ENCODE peak calls at places on chromosomes 1 and 21, in five cellular contexts. J, Q, V, H and M are unnamed samples.

GRCh38 chr1:225697437-225697836 is 44.5 kb upstream of the ENAH start:
- DNase-seq in J (no peak), Q (peak; percentile 35), V (no peak), H (no peak), M (no peak)

GRCh38 chr21:41357546-41357945 is 4.3 kb upstream of the MX2 start:
- DNase-seq in J (no peak), Q (no peak), V (no peak), H (no peak), M (no peak)

GRCh38 chr1:241950390-241950789 is 7.2 kb upstream of the BECN2 start:
- DNase-seq in J (no peak), Q (no peak), V (no peak), H (no peak), M (no peak)

GRCh38 chr1:222910699-222911098 is 95.9 kb downstream of the DISP1 start:
- DNase-seq in J (no peak), Q (no peak), V (no peak), H (peak; percentile 73), M (no peak)

GRCh38 chr1:161080391-161081150 is 8.8 kb downstream of the NECTIN4 start:
- DNase-seq in J (no peak), Q (no peak), V (no peak), H (peak; percentile 58), M (no peak)

GRCh38 chr1:196317535-196318522 is 290.4 kb downstream of the KCNT2 start:
- DNase-seq in J (no peak), Q (no peak), V (no peak), H (peak; percentile 55), M (no peak)

GRCh38 chr1:200345516-200345915 is 64.3 kb downstream of the ZNF281 start:
- DNase-seq in J (no peak), Q (no peak), V (no peak), H (no peak), M (no peak)

GRCh38 chr1:227447531-227447990 is 115.8 kb upstream of the ZNF678 start:
- DNase-seq in J (no peak), Q (peak; percentile 46), V (no peak), H (peak; percentile 45), M (no peak)

GRCh38 chr1:53702287-53702805 is 36.6 kb downstream of the GLIS1 start:
- DNase-seq in J (no peak), Q (no peak), V (no peak), H (no peak), M (no peak)

GRCh38 chr21:26965567-26966359 is 1.1 kb downstream of the ADAMTS5 start:
- DNase-seq in J (no peak), Q (peak; percentile 40), V (peak; percentile 4), H (peak; percentile 18), M (peak; percentile 64)

GRCh38 chr1:69433073-69433472 is 134.6 kb upstream of the LRRC7 start:
- DNase-seq in J (no peak), Q (no peak), V (no peak), H (no peak), M (no peak)

GRCh38 chr1:211705439-211706205 is 30.2 kb upstream of the NEK2 start:
- DNase-seq in J (no peak), Q (no peak), V (no peak), H (no peak), M (no peak)

GRCh38 chr1:212595787-212596714 is 12.5 kb upstream of the ATF3 start:
- DNase-seq in J (no peak), Q (no peak), V (peak; percentile 56), H (peak; percentile 98), M (no peak)

GRCh38 chr1:151175910-151176309 is at the start of gene TMOD4:
- DNase-seq in J (no peak), Q (no peak), V (no peak), H (peak; percentile 30), M (no peak)

GRCh38 chr1:99705385-99705784 is 59.5 kb downstream of the PALMD start:
- DNase-seq in J (no peak), Q (no peak), V (no peak), H (no peak), M (no peak)

GRCh38 chr1:172286629-172287076 is 133.8 kb upstream of the C1orf105 start:
- DNase-seq in J (no peak), Q (peak; percentile 61), V (no peak), H (peak; percentile 93), M (no peak)

GRCh38 chr1:1164361-1164700 is 9.3 kb upstream of the TTLL10 start:
- DNase-seq in J (no peak), Q (no peak), V (no peak), H (no peak), M (no peak)

GRCh38 chr1:89605692-89606091 is 27.2 kb upstream of the LRRC8C start:
- DNase-seq in J (no peak), Q (no peak), V (no peak), H (peak; percentile 72), M (no peak)